ENCODE peak calls at places on chromosomes 12 and 14, in four cellular contexts. One of them, this sample, is unnamed.
A peak's percentile ranks its signal among the peaks of the same experiment; 100 is the strongest.

GRCh38 chr12:131872154-131873046 is 22.0 kb upstream of the ULK1 start:
- DNase-seq in tibial nerve: no peak
- DNase-seq in body of pancreas: no peak
- DNase-seq in right atrium auricular region: no peak
- DNase-seq in this sample: no peak

GRCh38 chr12:104303538-104304151 is at the start of gene EID3:
- DNase-seq in tibial nerve: peak; percentile 65
- DNase-seq in body of pancreas: peak; percentile 92
- DNase-seq in right atrium auricular region: peak; percentile 80
- DNase-seq in this sample: peak; percentile 89

GRCh38 chr12:113892556-113892955 is 73.6 kb downstream of the RBM19 start:
- DNase-seq in tibial nerve: no peak
- DNase-seq in body of pancreas: no peak
- DNase-seq in right atrium auricular region: no peak
- DNase-seq in this sample: no peak

GRCh38 chr14:106848330-106849121 is 1322.1 kb downstream of the TMEM121 start:
- DNase-seq in tibial nerve: no peak
- DNase-seq in body of pancreas: peak; percentile 62
- DNase-seq in right atrium auricular region: no peak
- DNase-seq in this sample: no peak

GRCh38 chr12:92123780-92124707 is 21.6 kb downstream of the BTG1 start:
- DNase-seq in tibial nerve: no peak
- DNase-seq in body of pancreas: no peak
- DNase-seq in right atrium auricular region: no peak
- DNase-seq in this sample: no peak

GRCh38 chr12:48002773-48003218 is 1.5 kb downstream of the COL2A1 start:
- DNase-seq in tibial nerve: no peak
- DNase-seq in body of pancreas: peak; percentile 58
- DNase-seq in right atrium auricular region: no peak
- DNase-seq in this sample: no peak

GRCh38 chr12:124761876-124762275 is 101.8 kb downstream of the SCARB1 start:
- DNase-seq in tibial nerve: no peak
- DNase-seq in body of pancreas: no peak
- DNase-seq in right atrium auricular region: no peak
- DNase-seq in this sample: no peak

GRCh38 chr14:94124582-94125377 is 4.6 kb downstream of the IFI27L2 start:
- DNase-seq in tibial nerve: no peak
- DNase-seq in body of pancreas: no peak
- DNase-seq in right atrium auricular region: peak; percentile 51
- DNase-seq in this sample: peak; percentile 43

DNA sequence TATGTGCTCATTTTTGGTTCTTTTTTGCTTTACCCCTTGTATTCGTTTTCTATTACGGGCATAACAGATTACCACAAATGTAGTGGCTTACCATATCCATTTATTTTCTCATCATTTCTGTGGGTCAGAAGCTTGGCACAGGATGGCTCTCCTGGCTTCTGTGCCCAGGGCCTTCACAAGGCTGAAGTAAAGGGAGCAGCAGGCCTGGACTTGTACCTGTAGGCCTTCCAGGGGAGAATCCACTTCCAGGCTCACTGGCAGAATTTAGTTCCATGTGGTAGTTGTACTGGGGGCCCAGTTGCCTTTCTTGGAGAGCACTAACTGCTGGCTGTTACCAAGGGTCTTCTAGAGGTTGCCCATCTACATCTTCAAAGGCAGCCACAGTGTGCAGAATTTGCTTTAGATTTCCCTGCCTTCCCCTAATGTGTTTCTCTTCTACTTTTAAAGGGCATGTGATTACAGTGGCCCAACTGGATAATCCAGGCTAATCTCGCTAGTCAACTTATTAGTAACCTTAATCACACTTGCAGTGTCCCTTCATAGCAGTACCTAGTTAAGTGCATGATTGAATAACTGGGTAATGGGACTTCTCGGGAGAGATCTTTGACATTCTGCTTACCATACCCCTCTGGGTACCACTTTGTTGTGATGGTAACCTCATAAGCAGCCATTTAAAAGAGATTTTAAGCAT is 67.0 kb downstream of the CRADD start:
- DNase-seq in tibial nerve: no peak
- DNase-seq in body of pancreas: no peak
- DNase-seq in right atrium auricular region: no peak
- DNase-seq in this sample: no peak
- TF ChIP-seq CTCF in tibial nerve: no peak
- TF ChIP-seq CTCF in body of pancreas: no peak
- TF ChIP-seq CTCF in right atrium auricular region: no peak
- TF ChIP-seq CTCF in this sample: no peak

GRCh38 chr12:13313886-13314285 is 117.4 kb downstream of the EMP1 start:
- DNase-seq in tibial nerve: no peak
- DNase-seq in body of pancreas: no peak
- DNase-seq in right atrium auricular region: no peak
- DNase-seq in this sample: no peak
- TF ChIP-seq CTCF in tibial nerve: no peak
- TF ChIP-seq CTCF in body of pancreas: no peak
- TF ChIP-seq CTCF in right atrium auricular region: no peak
- TF ChIP-seq CTCF in this sample: no peak

DNA sequence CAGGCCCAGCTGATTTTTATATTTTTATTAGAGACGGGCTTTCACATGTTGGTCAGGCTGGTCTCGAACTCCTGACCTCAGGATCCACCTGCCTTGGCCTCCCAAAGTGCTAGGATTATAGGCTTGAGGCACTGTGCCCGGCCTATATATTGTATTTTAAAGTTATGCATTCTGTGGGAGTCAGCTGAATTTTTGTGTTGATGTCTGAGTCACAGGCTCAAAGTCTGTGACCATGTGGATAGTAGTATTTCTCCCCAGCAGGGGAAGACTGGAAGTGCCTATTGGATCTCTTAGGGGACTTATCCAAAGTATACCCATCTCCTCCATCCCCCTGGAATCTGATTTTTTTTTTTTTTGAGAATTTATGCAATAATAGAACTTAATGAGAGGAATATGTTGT is 43.8 kb upstream of the ATF1 start:
- DNase-seq in tibial nerve: no peak
- DNase-seq in body of pancreas: no peak
- DNase-seq in right atrium auricular region: no peak
- DNase-seq in this sample: no peak
- TF ChIP-seq CTCF in tibial nerve: no peak
- TF ChIP-seq CTCF in body of pancreas: no peak
- TF ChIP-seq CTCF in right atrium auricular region: no peak
- TF ChIP-seq CTCF in this sample: no peak

DNA sequence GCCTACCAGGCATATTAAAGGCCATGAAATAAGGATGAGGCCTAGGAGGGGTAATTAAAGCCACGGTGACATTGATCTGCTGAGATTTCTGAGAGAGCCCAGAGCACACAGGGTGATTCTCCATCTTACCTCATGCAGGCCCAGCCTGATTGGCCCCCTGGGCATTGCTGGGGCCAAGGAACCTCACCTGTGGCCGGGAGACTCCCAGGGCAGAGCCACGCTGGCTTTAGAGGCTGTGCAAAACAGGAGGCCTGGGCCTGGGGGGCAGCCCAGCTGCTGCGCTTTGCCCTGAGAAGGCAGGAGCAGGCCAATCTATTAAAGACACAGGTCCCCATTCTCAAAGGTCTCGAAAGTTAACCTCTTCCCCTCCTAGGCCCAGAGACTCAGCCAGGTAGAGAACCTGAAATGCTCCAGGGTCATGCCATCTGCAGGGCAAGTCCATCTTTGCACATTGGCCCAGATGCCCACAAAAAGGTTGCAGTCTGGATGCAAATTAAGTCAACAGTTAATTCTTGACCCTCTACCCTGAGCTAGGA is 1099.7 kb downstream of the BCL11B start:
- DNase-seq in tibial nerve: no peak
- DNase-seq in body of pancreas: no peak
- DNase-seq in right atrium auricular region: no peak
- DNase-seq in this sample: no peak
- TF ChIP-seq CTCF in tibial nerve: no peak
- TF ChIP-seq CTCF in body of pancreas: no peak
- TF ChIP-seq CTCF in right atrium auricular region: no peak
- TF ChIP-seq CTCF in this sample: no peak